ENCODE peak calls at places on chromosomes 13 and 19, in nine cellular contexts. Y is GM04503; U is fibroblast of pulmonary artery; G is renal cortical epithelial cell; F is activated T-helper 1 cell treated with anti-CD3 and anti-CD28 coated beads, Interleukin-12 subunit alpha, Interleukin-12 subunit beta, Interleukin-2, Interleukin-4 antibody, amounts not matched to agents 30 ng/mL and 10 ng/mL and 1 ng/mL, durations not matched to agents 14 hours and 24 hours and 36 hours; R is ACHN; J is activated CD4-positive, alpha-beta T cell treated with anti-CD3 and anti-CD28 coated beads, Interleukin-2, amount 50 U/mL, for 24 hours; Q is ecto neural progenitor cell; I is mammary epithelial cell. T is an unnamed sample.

GRCh38 chr19:50658438-50659317 is 9.4 kb downstream of the C19orf81 start:
- DNase-seq in G (peak), I (peak), Q (peak), F (peak), J (no peak), Y (no peak), R (peak), U (peak), T (peak)

GRCh38 chr19:43759515-43759914 is 4.8 kb upstream of the SMG9 start:
- DNase-seq in U (no peak), Y (no peak), F (no peak), G (no peak), J (no peak), Q (no peak), I (peak), R (peak), T (no peak)

GRCh38 chr19:13692096-13692495 is 72.2 kb upstream of the MRI1 start:
- DNase-seq in U (peak), J (no peak), R (peak), F (no peak), G (peak), Y (peak), Q (no peak), I (peak), T (no peak)

GRCh38 chr19:30066781-30067759 is 125.0 kb downstream of the URI1 start:
- DNase-seq in F (no peak), I (no peak), U (no peak), J (no peak), Q (peak), G (no peak), R (no peak), Y (no peak), T (no peak)

GRCh38 chr13:47945738-47946137 is 55.3 kb downstream of the SUCLA2 start:
- DNase-seq in R (no peak), J (no peak), F (no peak), U (peak), G (peak), Y (no peak), Q (no peak), I (peak), T (no peak)

GRCh38 chr13:105904034-105904742 is 631.3 kb downstream of the EFNB2 start:
- DNase-seq in R (no peak), G (no peak), Y (no peak), I (no peak), J (no peak), Q (no peak), F (no peak), U (no peak), T (no peak)

GRCh38 chr19:44813331-44814131 is 4.6 kb downstream of the BCAM start:
- DNase-seq in Y (no peak), I (no peak), Q (no peak), R (no peak), G (no peak), F (no peak), J (no peak), U (no peak), T (no peak)

GRCh38 chr13:97011446-97012131 is 17.3 kb upstream of the OXGR1 start:
- DNase-seq in I (no peak), Q (no peak), R (no peak), U (no peak), Y (no peak), G (no peak), F (no peak), J (no peak), T (no peak)

GRCh38 chr13:23673354-23673753 is 103.1 kb downstream of the TNFRSF19 start:
- DNase-seq in G (peak), I (peak), Y (peak), U (peak), F (no peak), J (no peak), Q (no peak), R (no peak), T (no peak)

GRCh38 chr13:71864094-71864980 is 2.7 kb downstream of the DACH1 start:
- DNase-seq in Q (peak), U (no peak), J (no peak), R (no peak), F (no peak), Y (no peak), I (peak), G (no peak), T (no peak)

GRCh38 chr19:3375221-3376088 is 9.1 kb downstream of the NFIC start:
- DNase-seq in Y (no peak), I (no peak), F (no peak), Q (no peak), R (no peak), G (peak), U (peak), J (no peak), T (no peak)

GRCh38 chr13:41061914-41062837 is 867 bp downstream of the WBP4 start:
- DNase-seq in J (no peak), R (peak), Q (no peak), U (peak), G (peak), I (no peak), Y (no peak), F (no peak), T (no peak)

GRCh38 chr13:27194895-27195764 is 23.5 kb upstream of the USP12 start:
- DNase-seq in Y (peak), F (no peak), U (peak), G (peak), I (peak), Q (no peak), J (no peak), R (peak), T (no peak)

GRCh38 chr19:46546194-46546896 is 50.7 kb upstream of the PNMA8B start:
- DNase-seq in Q (peak), J (no peak), G (peak), F (no peak), I (peak), R (no peak), U (peak), Y (no peak), T (peak)

GRCh38 chr13:103556681-103557080 is 490.5 kb upstream of the SLC10A2 start:
- DNase-seq in Q (no peak), U (no peak), G (no peak), Y (no peak), I (no peak), J (no peak), R (no peak), F (no peak), T (no peak)

GRCh38 chr13:98150836-98151489 is 8.1 kb downstream of the FARP1 start:
- DNase-seq in Y (no peak), U (no peak), Q (no peak), F (no peak), J (no peak), R (no peak), G (no peak), I (no peak), T (no peak)

GRCh38 chr13:78689011-78689410 is 30.1 kb upstream of the OBI1 start:
- DNase-seq in R (peak), Q (no peak), U (no peak), I (no peak), F (no peak), J (no peak), Y (no peak), G (peak), T (no peak)

GRCh38 chr19:53511933-53512374 is 26.0 kb upstream of the ZNF331 start:
- DNase-seq in G (peak), U (peak), J (no peak), I (peak), Q (peak), Y (no peak), R (peak), F (no peak), T (no peak)

GRCh38 chr19:55117063-55117635 is 288 bp downstream of the PPP1R12C start:
- DNase-seq in I (no peak), Y (no peak), J (no peak), G (no peak), F (no peak), Q (peak), U (no peak), R (peak), T (no peak)

GRCh38 chr13:40350283-40350992 is 316.0 kb downstream of the FOXO1 start:
- DNase-seq in G (no peak), Y (no peak), F (no peak), J (no peak), I (no peak), Q (no peak), U (peak), R (no peak), T (no peak)

GRCh38 chr19:14320253-14320652 is 61.0 kb upstream of the ADGRE5 start:
- DNase-seq in F (no peak), G (no peak), Y (no peak), R (no peak), I (no peak), J (no peak), U (no peak), Q (no peak), T (no peak)

GRCh38 chr19:472005-472858 is 11.4 kb upstream of the SHC2 start:
- DNase-seq in F (no peak), J (no peak), U (no peak), I (no peak), Y (no peak), Q (no peak), G (no peak), R (peak), T (no peak)

GRCh38 chr19:9847087-9847671 is 12.1 kb downstream of the PIN1 start:
- DNase-seq in Q (peak), Y (peak), J (no peak), G (peak), I (peak), R (peak), F (no peak), U (peak), T (no peak)

GRCh38 chr19:4494691-4495064 is 22.6 kb downstream of the HDGFL2 start:
- DNase-seq in F (no peak), I (no peak), G (no peak), Y (no peak), R (no peak), Q (no peak), J (no peak), U (no peak), T (no peak)

GRCh38 chr19:41883821-41884733 is 1.1 kb downstream of the ARHGEF1 start:
- DNase-seq in Y (peak), R (peak), G (peak), F (peak), Q (peak), J (peak), U (peak), I (peak), T (peak)

GRCh38 chr19:52191951-52192350 is 2.1 kb downstream of the PPP2R1A start:
- DNase-seq in Q (no peak), U (no peak), R (no peak), J (no peak), F (no peak), Y (no peak), I (no peak), G (no peak), T (no peak)

GRCh38 chr13:60590775-60591174 is 193.8 kb downstream of the TDRD3 start:
- DNase-seq in R (no peak), Y (no peak), F (no peak), J (no peak), I (no peak), U (no peak), G (no peak), Q (no peak), T (no peak)

GRCh38 chr19:3403489-3404323 is 37.3 kb downstream of the NFIC start:
- DNase-seq in F (no peak), Q (no peak), J (no peak), G (peak), I (peak), Y (peak), U (peak), R (no peak), T (no peak)

GRCh38 chr13:30730526-30730925 is 4.8 kb upstream of the ALOX5AP start:
- DNase-seq in G (no peak), Q (peak), I (no peak), U (no peak), J (no peak), R (no peak), Y (no peak), F (no peak), T (no peak)

GRCh38 chr19:55014714-55015113 is 23.4 kb downstream of the GP6 start:
- DNase-seq in J (no peak), U (no peak), G (no peak), I (no peak), F (no peak), R (no peak), Q (no peak), Y (no peak), T (peak)

GRCh38 chr13:58134012-58134411 is 502.5 kb downstream of the PCDH17 start:
- DNase-seq in Q (peak), U (no peak), Y (no peak), J (no peak), F (no peak), G (no peak), I (no peak), R (no peak), T (no peak)

GRCh38 chr13:33033361-33033812 is 17.2 kb downstream of the KL start:
- DNase-seq in Y (no peak), Q (no peak), F (no peak), J (no peak), R (no peak), I (no peak), U (no peak), G (no peak), T (peak)

GRCh38 chr13:35771898-35772297 is 295.4 kb upstream of the MAB21L1 start:
- DNase-seq in G (peak), J (no peak), F (no peak), R (peak), Y (peak), I (peak), U (peak), Q (no peak), T (no peak)

GRCh38 chr13:101618440-101619187 is 166.1 kb downstream of the ITGBL1 start:
- DNase-seq in J (no peak), I (no peak), R (no peak), F (no peak), U (no peak), Q (no peak), G (no peak), Y (no peak), T (no peak)

T was measured in GM10248.